ENCODE peak calls at places on chromosomes 1 and 21, in four cellular contexts. D is breast epithelium, P is HFF-Myc, X is glomerular endothelial cell. C is an unnamed sample.

GRCh38 chr1:68175621-68176398 is 56.5 kb downstream of the WLS start:
- DNase-seq in D (no peak), P (no peak), X (no peak), C (peak)

GRCh38 chr1:93844262-93845045 is 34.6 kb downstream of the DNTTIP2 start:
- DNase-seq in D (peak), P (peak), X (no peak), C (no peak)

GRCh38 chr1:66168467-66168887 is 365.5 kb upstream of the SGIP1 start:
- DNase-seq in D (no peak), P (no peak), X (no peak), C (no peak)

GRCh38 chr1:201528631-201529260 is 10.2 kb upstream of the NAV1 start:
- DNase-seq in D (no peak), P (no peak), X (no peak), C (no peak)

GRCh38 chr1:14627608-14628489 is 29.4 kb downstream of the KAZN start:
- DNase-seq in D (no peak), P (no peak), X (no peak), C (no peak)

GRCh38 chr1:26959722-26960624 is at the start of gene KDF1:
- DNase-seq in D (peak), P (no peak), X (no peak), C (no peak)

GRCh38 chr1:45643341-45643740 is 19.5 kb upstream of the CCDC17 start:
- DNase-seq in D (no peak), P (no peak), X (no peak), C (no peak)

GRCh38 chr21:15976807-15977206 is 247.0 kb downstream of the USP25 start:
- DNase-seq in D (no peak), P (no peak), X (no peak), C (no peak)

GRCh38 chr1:193674292-193674944 is 488.0 kb upstream of the B3GALT2 start:
- DNase-seq in D (no peak), P (no peak), X (no peak), C (no peak)

GRCh38 chr21:44391345-44392091 is 38.1 kb downstream of the TRPM2 start:
- DNase-seq in D (no peak), P (no peak), X (no peak), C (no peak)

GRCh38 chr1:20732588-20733360 is at the start of gene SH2D5:
- DNase-seq in D (peak), P (peak), X (peak), C (peak)

GRCh38 chr1:19734472-19734999 is 65.2 kb downstream of the TMCO4 start:
- DNase-seq in D (no peak), P (no peak), X (no peak), C (no peak)

GRCh38 chr1:100219879-100220278 is 29.8 kb downstream of the DBT start:
- DNase-seq in D (no peak), P (no peak), X (no peak), C (no peak)

GRCh38 chr1:23927097-23927496 is 13.9 kb upstream of the CNR2 start:
- DNase-seq in D (no peak), P (no peak), X (no peak), C (no peak)

GRCh38 chr1:25167269-25168192 is 64.8 kb downstream of the SYF2 start:
- DNase-seq in D (peak), P (no peak), X (no peak), C (no peak)

GRCh38 chr21:32914424-32915070 is 111.2 kb upstream of the OLIG2 start:
- DNase-seq in D (no peak), P (no peak), X (no peak), C (no peak)

GRCh38 chr1:56867491-56867890 is 12.9 kb downstream of the C8A start:
- DNase-seq in D (no peak), P (no peak), X (no peak), C (no peak)

GRCh38 chr21:45634511-45635183 is 8.9 kb upstream of the PCBP3 start:
- DNase-seq in D (no peak), P (no peak), X (no peak), C (no peak)

GRCh38 chr1:100449477-100449876 is 88.5 kb upstream of the GPR88 start:
- DNase-seq in D (no peak), P (no peak), X (no peak), C (no peak)

GRCh38 chr1:198443374-198444233 is 96.9 kb downstream of the ATP6V1G3 start:
- DNase-seq in D (no peak), P (peak), X (peak), C (peak)

GRCh38 chr21:29248124-29248523 is 50.6 kb upstream of the BACH1 start:
- DNase-seq in D (no peak), P (no peak), X (no peak), C (no peak)

GRCh38 chr21:46163375-46163774 is 8.0 kb upstream of the FTCD start:
- DNase-seq in D (no peak), P (no peak), X (no peak), C (no peak)

GRCh38 chr1:29290414-29290980 is 54.2 kb downstream of the PTPRU start:
- DNase-seq in D (no peak), P (no peak), X (no peak), C (no peak)

GRCh38 chr1:29679828-29680558 is 443.7 kb downstream of the PTPRU start:
- DNase-seq in D (peak), P (no peak), X (no peak), C (no peak)

GRCh38 chr1:226697151-226697575 is 41.9 kb downstream of the ITPKB start:
- DNase-seq in D (no peak), P (no peak), X (no peak), C (peak)

GRCh38 chr1:221444346-221444745 is 297.5 kb downstream of the DUSP10 start:
- DNase-seq in D (no peak), P (no peak), X (no peak), C (no peak)

GRCh38 chr1:89831462-89832113 is 10.8 kb downstream of the LRRC8D start:
- DNase-seq in D (no peak), P (no peak), X (no peak), C (no peak)

GRCh38 chr1:8120693-8121260 is 94.7 kb upstream of the ERRFI1 start:
- DNase-seq in D (peak), P (no peak), X (peak), C (peak)

GRCh38 chr1:61334718-61335589 is 252.6 kb downstream of the NFIA start:
- DNase-seq in D (no peak), P (no peak), X (no peak), C (no peak)

GRCh38 chr1:181669209-181669608 is 185.9 kb downstream of the CACNA1E start:
- DNase-seq in D (no peak), P (no peak), X (no peak), C (no peak)

GRCh38 chr1:84361796-84362195 is 36.5 kb upstream of the DNASE2B start:
- DNase-seq in D (no peak), P (no peak), X (no peak), C (no peak)

GRCh38 chr1:51303751-51304196 is 26.6 kb downstream of the TTC39A start:
- DNase-seq in D (no peak), P (no peak), X (peak), C (peak)

GRCh38 chr21:40472026-40472425 is 374.9 kb downstream of the DSCAM start:
- DNase-seq in D (no peak), P (no peak), X (no peak), C (no peak)

C was measured in pulmonary artery endothelial cell.